ENCODE peak calls at places on chromosomes 6 and 20, in nine cellular contexts. One of them, this sample, is unnamed.
A peak's percentile ranks its signal among the peaks of the same experiment; 100 is the strongest.

GRCh38 chr6:140203611-140204553 is 829.4 kb upstream of the CITED2 start:
- DNase-seq in cardiac septum: no peak
- DNase-seq in NCI-H345: peak; percentile 65
- DNase-seq in head of caudate nucleus: no peak
- DNase-seq in endothelial cell: no peak
- DNase-seq in caudate nucleus: no peak
- DNase-seq in NCI-H2081: no peak
- DNase-seq in putamen: no peak
- DNase-seq in T-helper 1 cell: no peak
- DNase-seq in this sample: no peak

GRCh38 chr20:32823078-32823477 is 3.3 kb downstream of the MAPRE1 start:
- DNase-seq in endothelial cell: no peak
- DNase-seq in caudate nucleus: no peak
- DNase-seq in NCI-H2081: no peak
- DNase-seq in head of caudate nucleus: no peak
- DNase-seq in cardiac septum: no peak
- DNase-seq in NCI-H345: no peak
- DNase-seq in putamen: no peak
- DNase-seq in T-helper 1 cell: no peak
- DNase-seq in this sample: no peak

GRCh38 chr6:41257369-41258195 is 28.9 kb downstream of the TREM1 start:
- DNase-seq in head of caudate nucleus: no peak
- DNase-seq in caudate nucleus: no peak
- DNase-seq in NCI-H345: peak; percentile 63
- DNase-seq in T-helper 1 cell: no peak
- DNase-seq in NCI-H2081: peak; percentile 64
- DNase-seq in cardiac septum: no peak
- DNase-seq in endothelial cell: no peak
- DNase-seq in putamen: no peak
- DNase-seq in this sample: no peak

GRCh38 chr6:132728616-132729015 is 14.8 kb upstream of the VNN1 start:
- DNase-seq in head of caudate nucleus: no peak
- DNase-seq in caudate nucleus: no peak
- DNase-seq in NCI-H2081: no peak
- DNase-seq in putamen: no peak
- DNase-seq in T-helper 1 cell: no peak
- DNase-seq in cardiac septum: no peak
- DNase-seq in NCI-H345: no peak
- DNase-seq in endothelial cell: peak; percentile 11
- DNase-seq in this sample: no peak

GRCh38 chr6:143778926-143779325 is 64.2 kb upstream of the LTV1 start:
- DNase-seq in T-helper 1 cell: no peak
- DNase-seq in NCI-H345: no peak
- DNase-seq in NCI-H2081: no peak
- DNase-seq in cardiac septum: no peak
- DNase-seq in endothelial cell: no peak
- DNase-seq in head of caudate nucleus: no peak
- DNase-seq in caudate nucleus: no peak
- DNase-seq in putamen: no peak
- DNase-seq in this sample: no peak

GRCh38 chr20:40600441-40601235 is 88.4 kb downstream of the MAFB start:
- DNase-seq in caudate nucleus: no peak
- DNase-seq in NCI-H345: no peak
- DNase-seq in T-helper 1 cell: no peak
- DNase-seq in NCI-H2081: no peak
- DNase-seq in endothelial cell: no peak
- DNase-seq in putamen: no peak
- DNase-seq in cardiac septum: no peak
- DNase-seq in head of caudate nucleus: no peak
- DNase-seq in this sample: no peak

GRCh38 chr6:10237284-10238043 is 177.4 kb downstream of the TFAP2A start:
- DNase-seq in endothelial cell: no peak
- DNase-seq in NCI-H345: no peak
- DNase-seq in T-helper 1 cell: no peak
- DNase-seq in putamen: no peak
- DNase-seq in head of caudate nucleus: no peak
- DNase-seq in caudate nucleus: no peak
- DNase-seq in cardiac septum: no peak
- DNase-seq in NCI-H2081: no peak
- DNase-seq in this sample: no peak

GRCh38 chr6:145600299-145600698 is 135.0 kb downstream of the EPM2A start:
- DNase-seq in NCI-H2081: no peak
- DNase-seq in putamen: no peak
- DNase-seq in NCI-H345: no peak
- DNase-seq in endothelial cell: no peak
- DNase-seq in head of caudate nucleus: no peak
- DNase-seq in cardiac septum: no peak
- DNase-seq in T-helper 1 cell: no peak
- DNase-seq in caudate nucleus: no peak
- DNase-seq in this sample: no peak

GRCh38 chr6:22556298-22556697 is 13.1 kb upstream of the HDGFL1 start:
- DNase-seq in T-helper 1 cell: no peak
- DNase-seq in cardiac septum: no peak
- DNase-seq in endothelial cell: no peak
- DNase-seq in NCI-H2081: no peak
- DNase-seq in head of caudate nucleus: no peak
- DNase-seq in caudate nucleus: no peak
- DNase-seq in NCI-H345: no peak
- DNase-seq in putamen: no peak
- DNase-seq in this sample: no peak

GRCh38 chr6:157143885-157144795 is 179.2 kb downstream of the TMEM242 start:
- DNase-seq in head of caudate nucleus: no peak
- DNase-seq in NCI-H345: no peak
- DNase-seq in endothelial cell: peak; percentile 41
- DNase-seq in caudate nucleus: no peak
- DNase-seq in NCI-H2081: no peak
- DNase-seq in T-helper 1 cell: no peak
- DNase-seq in cardiac septum: no peak
- DNase-seq in putamen: no peak
- DNase-seq in this sample: no peak

GRCh38 chr6:111700135-111700690 is 94.5 kb upstream of the TRAF3IP2 start:
- DNase-seq in NCI-H2081: no peak
- DNase-seq in putamen: no peak
- DNase-seq in endothelial cell: no peak
- DNase-seq in T-helper 1 cell: no peak
- DNase-seq in caudate nucleus: no peak
- DNase-seq in head of caudate nucleus: no peak
- DNase-seq in NCI-H345: no peak
- DNase-seq in cardiac septum: no peak
- DNase-seq in this sample: no peak

GRCh38 chr20:46031701-46032254 is 2.8 kb downstream of the SLC12A5 start:
- DNase-seq in NCI-H345: peak; percentile 86
- DNase-seq in endothelial cell: no peak
- DNase-seq in head of caudate nucleus: peak; percentile 59
- DNase-seq in cardiac septum: no peak
- DNase-seq in NCI-H2081: peak; percentile 79
- DNase-seq in caudate nucleus: no peak
- DNase-seq in T-helper 1 cell: no peak
- DNase-seq in putamen: no peak
- DNase-seq in this sample: no peak

GRCh38 chr6:114342086-114342825 is 567 bp downstream of the HS3ST5 start:
- DNase-seq in T-helper 1 cell: no peak
- DNase-seq in NCI-H345: no peak
- DNase-seq in endothelial cell: peak; percentile 20
- DNase-seq in NCI-H2081: peak; percentile 16
- DNase-seq in head of caudate nucleus: peak; percentile 71
- DNase-seq in caudate nucleus: peak; percentile 52
- DNase-seq in cardiac septum: no peak
- DNase-seq in putamen: peak; percentile 65
- DNase-seq in this sample: no peak

GRCh38 chr6:37137201-37137880 is 32.6 kb upstream of the PIM1 start:
- DNase-seq in NCI-H2081: no peak
- DNase-seq in caudate nucleus: no peak
- DNase-seq in NCI-H345: no peak
- DNase-seq in putamen: no peak
- DNase-seq in cardiac septum: no peak
- DNase-seq in endothelial cell: peak; percentile 23
- DNase-seq in head of caudate nucleus: no peak
- DNase-seq in T-helper 1 cell: no peak
- DNase-seq in this sample: no peak

GRCh38 chr6:40936810-40937209 is 102.2 kb downstream of the UNC5CL start:
- DNase-seq in T-helper 1 cell: no peak
- DNase-seq in NCI-H2081: no peak
- DNase-seq in NCI-H345: no peak
- DNase-seq in cardiac septum: no peak
- DNase-seq in caudate nucleus: no peak
- DNase-seq in endothelial cell: no peak
- DNase-seq in putamen: no peak
- DNase-seq in head of caudate nucleus: no peak
- DNase-seq in this sample: no peak

GRCh38 chr20:62566771-62567170 is 75.5 kb upstream of the SLCO4A1 start:
- DNase-seq in NCI-H2081: no peak
- DNase-seq in NCI-H345: no peak
- DNase-seq in head of caudate nucleus: no peak
- DNase-seq in cardiac septum: no peak
- DNase-seq in T-helper 1 cell: no peak
- DNase-seq in putamen: no peak
- DNase-seq in endothelial cell: no peak
- DNase-seq in caudate nucleus: no peak
- DNase-seq in this sample: no peak

GRCh38 chr20:362271-363254 is 15.7 kb downstream of the NRSN2 start:
- DNase-seq in T-helper 1 cell: no peak
- DNase-seq in cardiac septum: peak; percentile 94
- DNase-seq in NCI-H2081: peak; percentile 79
- DNase-seq in putamen: no peak
- DNase-seq in head of caudate nucleus: peak; percentile 39
- DNase-seq in endothelial cell: no peak
- DNase-seq in NCI-H345: peak; percentile 95
- DNase-seq in caudate nucleus: no peak
- DNase-seq in this sample: peak; percentile 81

GRCh38 chr6:113903666-113904330 is 46.7 kb downstream of the MARCKS start:
- DNase-seq in T-helper 1 cell: no peak
- DNase-seq in endothelial cell: peak; percentile 63
- DNase-seq in head of caudate nucleus: no peak
- DNase-seq in cardiac septum: no peak
- DNase-seq in putamen: no peak
- DNase-seq in NCI-H345: no peak
- DNase-seq in NCI-H2081: no peak
- DNase-seq in caudate nucleus: no peak
- DNase-seq in this sample: no peak

GRCh38 chr6:72622094-72622540 is 253 bp downstream of the KCNQ5 start:
- DNase-seq in caudate nucleus: peak; percentile 30
- DNase-seq in T-helper 1 cell: peak; percentile 39
- DNase-seq in head of caudate nucleus: peak; percentile 66
- DNase-seq in NCI-H345: peak; percentile 74
- DNase-seq in endothelial cell: peak; percentile 52
- DNase-seq in cardiac septum: no peak
- DNase-seq in NCI-H2081: peak; percentile 81
- DNase-seq in putamen: peak; percentile 49
- DNase-seq in this sample: peak; percentile 90

GRCh38 chr20:50245561-50246366 is 55.1 kb downstream of the CEBPB start:
- DNase-seq in caudate nucleus: no peak
- DNase-seq in endothelial cell: no peak
- DNase-seq in NCI-H345: no peak
- DNase-seq in head of caudate nucleus: no peak
- DNase-seq in T-helper 1 cell: no peak
- DNase-seq in NCI-H2081: no peak
- DNase-seq in putamen: no peak
- DNase-seq in cardiac septum: no peak
- DNase-seq in this sample: no peak

GRCh38 chr6:7100072-7100750 is 7.5 kb upstream of the RREB1 start:
- DNase-seq in T-helper 1 cell: no peak
- DNase-seq in head of caudate nucleus: no peak
- DNase-seq in caudate nucleus: no peak
- DNase-seq in cardiac septum: no peak
- DNase-seq in NCI-H2081: no peak
- DNase-seq in NCI-H345: no peak
- DNase-seq in putamen: no peak
- DNase-seq in endothelial cell: no peak
- DNase-seq in this sample: no peak

This sample was measured in Karpas-422.